ENCODE peak calls at places on chromosomes 4 and X, in four cellular contexts. One of them, this sample, is unnamed.
A peak's percentile ranks its signal among the peaks of the same experiment; 100 is the strongest.

GRCh38 chr4:19993222-19993621 is 258.5 kb upstream of the SLIT2 start:
- DNase-seq in pancreas: no peak
- DNase-seq in suprapubic skin: no peak
- DNase-seq in A549: no peak
- DNase-seq in this sample: no peak

GRCh38 chr4:52712991-52713275 is 38.3 kb downstream of the ERVMER34-1 start:
- DNase-seq in pancreas: no peak
- DNase-seq in suprapubic skin: no peak
- DNase-seq in A549: no peak
- DNase-seq in this sample: no peak

GRCh38 chrX:53445977-53446376 is 11.8 kb upstream of the HSD17B10 start:
- DNase-seq in pancreas: peak; percentile 32
- DNase-seq in suprapubic skin: no peak
- DNase-seq in A549: peak; percentile 28
- DNase-seq in this sample: peak; percentile 45

GRCh38 chr4:81698536-81698935 is 226.8 kb upstream of the RASGEF1B start:
- DNase-seq in pancreas: no peak
- DNase-seq in suprapubic skin: no peak
- DNase-seq in A549: no peak
- DNase-seq in this sample: no peak

GRCh38 chr4:172892300-172892699 is 276.3 kb upstream of the GALNT7 start:
- DNase-seq in pancreas: no peak
- DNase-seq in suprapubic skin: no peak
- DNase-seq in A549: no peak
- DNase-seq in this sample: no peak

GRCh38 chr4:153159728-153160221 is 44.5 kb upstream of the TRIM2 start:
- DNase-seq in pancreas: no peak
- DNase-seq in suprapubic skin: no peak
- DNase-seq in A549: no peak
- DNase-seq in this sample: no peak

GRCh38 chrX:127389900-127390299 is 570.4 kb downstream of the PRR32 start:
- DNase-seq in pancreas: no peak
- DNase-seq in suprapubic skin: no peak
- DNase-seq in A549: no peak
- DNase-seq in this sample: no peak

GRCh38 chrX:17459596-17459995 is 84.6 kb downstream of the NHS start:
- DNase-seq in pancreas: no peak
- DNase-seq in suprapubic skin: no peak
- DNase-seq in A549: no peak
- DNase-seq in this sample: no peak

GRCh38 chr4:185036019-185036418 is 17.7 kb downstream of the HELT start:
- DNase-seq in pancreas: no peak
- DNase-seq in suprapubic skin: no peak
- DNase-seq in A549: no peak
- DNase-seq in this sample: no peak

GRCh38 chr4:26058537-26058936 is 144.5 kb downstream of the SMIM20 start:
- DNase-seq in pancreas: peak; percentile 84
- DNase-seq in suprapubic skin: no peak
- DNase-seq in A549: no peak
- DNase-seq in this sample: no peak

GRCh38 chr4:4637710-4638109 is 95.9 kb upstream of the STX18 start:
- DNase-seq in pancreas: no peak
- DNase-seq in suprapubic skin: no peak
- DNase-seq in A549: no peak
- DNase-seq in this sample: no peak

GRCh38 chr4:186651181-186651603 is 72.5 kb downstream of the FAT1 start:
- DNase-seq in pancreas: no peak
- DNase-seq in suprapubic skin: no peak
- DNase-seq in A549: no peak
- DNase-seq in this sample: no peak

GRCh38 chrX:126824596-126824995 is 5.1 kb downstream of the PRR32 start:
- DNase-seq in pancreas: no peak
- DNase-seq in suprapubic skin: no peak
- DNase-seq in A549: no peak
- DNase-seq in this sample: no peak

GRCh38 chr4:2427383-2428334 is 8.9 kb downstream of the CFAP99 start:
- DNase-seq in pancreas: no peak
- DNase-seq in suprapubic skin: no peak
- DNase-seq in A549: no peak
- DNase-seq in this sample: no peak

GRCh38 chrX:10611441-10612090 is 8.8 kb downstream of the MID1 start:
- DNase-seq in pancreas: no peak
- DNase-seq in suprapubic skin: no peak
- DNase-seq in A549: no peak
- DNase-seq in this sample: no peak

GRCh38 chrX:129824620-129825019 is 19.1 kb downstream of the ZDHHC9 start:
- DNase-seq in pancreas: no peak
- DNase-seq in suprapubic skin: no peak
- DNase-seq in A549: no peak
- DNase-seq in this sample: no peak

GRCh38 chr4:11079171-11079570 is 349.5 kb downstream of the HS3ST1 start:
- DNase-seq in pancreas: no peak
- DNase-seq in suprapubic skin: no peak
- DNase-seq in A549: no peak
- DNase-seq in this sample: no peak

GRCh38 chr4:55248756-55249155 is 97.3 kb upstream of the SRD5A3 start:
- DNase-seq in pancreas: no peak
- DNase-seq in suprapubic skin: no peak
- DNase-seq in A549: no peak
- DNase-seq in this sample: no peak

GRCh38 chrX:145817666-145818521 is at the start of gene SLITRK2:
- DNase-seq in pancreas: peak; percentile 34
- DNase-seq in suprapubic skin: no peak
- DNase-seq in A549: no peak
- DNase-seq in this sample: no peak

GRCh38 chr4:7712021-7712420 is 227.6 kb downstream of the AFAP1 start:
- DNase-seq in pancreas: no peak
- DNase-seq in suprapubic skin: no peak
- DNase-seq in A549: no peak
- DNase-seq in this sample: no peak

GRCh38 chrX:111376897-111377601 is 34.9 kb downstream of the DCX start:
- DNase-seq in pancreas: no peak
- DNase-seq in suprapubic skin: no peak
- DNase-seq in A549: no peak
- DNase-seq in this sample: no peak

GRCh38 chr4:118964891-118965411 is 76.3 kb downstream of the SYNPO2 start:
- DNase-seq in pancreas: no peak
- DNase-seq in suprapubic skin: no peak
- DNase-seq in A549: no peak
- DNase-seq in this sample: no peak

GRCh38 chr4:113972781-113973180 is 6.7 kb downstream of the ARSJ start:
- DNase-seq in pancreas: no peak
- DNase-seq in suprapubic skin: no peak
- DNase-seq in A549: no peak
- DNase-seq in this sample: no peak

GRCh38 chrX:120429776-120430535 is 39.1 kb downstream of the LAMP2 start:
- DNase-seq in pancreas: no peak
- DNase-seq in suprapubic skin: no peak
- DNase-seq in A549: no peak
- DNase-seq in this sample: no peak

GRCh38 chr4:82519776-82520175 is 42.0 kb downstream of the TMEM150C start:
- DNase-seq in pancreas: no peak
- DNase-seq in suprapubic skin: no peak
- DNase-seq in A549: no peak
- DNase-seq in this sample: no peak

GRCh38 chr4:80011636-80012236 is 61.3 kb downstream of the ANTXR2 start:
- DNase-seq in pancreas: no peak
- DNase-seq in suprapubic skin: no peak
- DNase-seq in A549: no peak
- DNase-seq in this sample: no peak

GRCh38 chr4:187603093-187603395 is 392.5 kb upstream of the ZFP42 start:
- DNase-seq in pancreas: no peak
- DNase-seq in suprapubic skin: no peak
- DNase-seq in A549: no peak
- DNase-seq in this sample: no peak

GRCh38 chr4:145012841-145013240 is 85.2 kb downstream of the ANAPC10 start:
- DNase-seq in pancreas: no peak
- DNase-seq in suprapubic skin: no peak
- DNase-seq in A549: no peak
- DNase-seq in this sample: no peak

GRCh38 chr4:55931833-55932232 is 16.9 kb upstream of the CEP135 start:
- DNase-seq in pancreas: no peak
- DNase-seq in suprapubic skin: no peak
- DNase-seq in A549: no peak
- DNase-seq in this sample: no peak

GRCh38 chrX:30973784-30974427 is 84.9 kb upstream of the TAB3 start:
- DNase-seq in pancreas: no peak
- DNase-seq in suprapubic skin: no peak
- DNase-seq in A549: no peak
- DNase-seq in this sample: no peak

GRCh38 chr4:159498371-159499115 is 395.7 kb downstream of the RAPGEF2 start:
- DNase-seq in pancreas: no peak
- DNase-seq in suprapubic skin: no peak
- DNase-seq in A549: no peak
- DNase-seq in this sample: no peak

GRCh38 chr4:76457885-76458284 is 22.9 kb downstream of the SHROOM3 start:
- DNase-seq in pancreas: no peak
- DNase-seq in suprapubic skin: no peak
- DNase-seq in A549: no peak
- DNase-seq in this sample: no peak

GRCh38 chrX:3317191-3317718 is 29.2 kb downstream of the MXRA5 start:
- DNase-seq in pancreas: no peak
- DNase-seq in suprapubic skin: no peak
- DNase-seq in A549: no peak
- DNase-seq in this sample: no peak

GRCh38 chr4:3863841-3864734 is 97.9 kb downstream of the ADRA2C start:
- DNase-seq in pancreas: no peak
- DNase-seq in suprapubic skin: peak; percentile 62
- DNase-seq in A549: no peak
- DNase-seq in this sample: peak; percentile 21

GRCh38 chr4:111466821-111467605 is 678.2 kb upstream of the FAM241A start:
- DNase-seq in pancreas: no peak
- DNase-seq in suprapubic skin: no peak
- DNase-seq in A549: no peak
- DNase-seq in this sample: no peak

GRCh38 chrX:103362504-103362903 is 6.2 kb downstream of the TCEAL9 start:
- DNase-seq in pancreas: no peak
- DNase-seq in suprapubic skin: no peak
- DNase-seq in A549: peak; percentile 27
- DNase-seq in this sample: no peak

GRCh38 chrX:133698298-133698697 is 283.0 kb upstream of the GPC4 start:
- DNase-seq in pancreas: no peak
- DNase-seq in suprapubic skin: no peak
- DNase-seq in A549: no peak
- DNase-seq in this sample: no peak

GRCh38 chrX:11287505-11287904 is 5.7 kb upstream of the AMELX start:
- DNase-seq in pancreas: no peak
- DNase-seq in suprapubic skin: no peak
- DNase-seq in A549: no peak
- DNase-seq in this sample: no peak

GRCh38 chr4:166008510-166008909 is 135.5 kb downstream of the TLL1 start:
- DNase-seq in pancreas: no peak
- DNase-seq in suprapubic skin: no peak
- DNase-seq in A549: no peak
- DNase-seq in this sample: no peak

GRCh38 chr4:166006217-166006616 is 133.2 kb downstream of the TLL1 start:
- DNase-seq in pancreas: no peak
- DNase-seq in suprapubic skin: no peak
- DNase-seq in A549: no peak
- DNase-seq in this sample: no peak

GRCh38 chr4:166003811-166004210 is 130.8 kb downstream of the TLL1 start:
- DNase-seq in pancreas: no peak
- DNase-seq in suprapubic skin: no peak
- DNase-seq in A549: no peak
- DNase-seq in this sample: no peak
- H3K27ac ChIP-seq in pancreas: no peak overlapping the region
- H3K27ac ChIP-seq in suprapubic skin: no peak overlapping the region
- H3K27ac ChIP-seq in A549: no peak overlapping the region
- H3K27ac ChIP-seq in this sample: no peak overlapping the region

GRCh38 chrX:43582540-43582913 is 73.6 kb upstream of the MAOA start:
- DNase-seq in pancreas: no peak
- DNase-seq in suprapubic skin: no peak
- DNase-seq in A549: no peak
- DNase-seq in this sample: no peak

GRCh38 chrX:43581167-43581566 is 74.9 kb upstream of the MAOA start:
- DNase-seq in pancreas: no peak
- DNase-seq in suprapubic skin: no peak
- DNase-seq in A549: no peak
- DNase-seq in this sample: no peak

GRCh38 chrX:43580621-43581020 is 75.5 kb upstream of the MAOA start:
- DNase-seq in pancreas: no peak
- DNase-seq in suprapubic skin: no peak
- DNase-seq in A549: no peak
- DNase-seq in this sample: no peak

GRCh38 chrX:43585922-43586321 is 70.2 kb upstream of the MAOA start:
- DNase-seq in pancreas: no peak
- DNase-seq in suprapubic skin: no peak
- DNase-seq in A549: no peak
- DNase-seq in this sample: no peak

GRCh38 chrX:43581888-43582539 is 74.1 kb upstream of the MAOA start:
- DNase-seq in pancreas: no peak
- DNase-seq in suprapubic skin: no peak
- DNase-seq in A549: no peak
- DNase-seq in this sample: no peak
- H3K27ac ChIP-seq in pancreas: no peak overlapping the region
- H3K27ac ChIP-seq in suprapubic skin: peak overlapping the region; percentile 69
- H3K27ac ChIP-seq in A549: no peak overlapping the region
- H3K27ac ChIP-seq in this sample: peak overlapping the region; percentile 24

GRCh38 chr4:70583952-70584834 is 7.9 kb upstream of the AMBN start:
- DNase-seq in pancreas: no peak
- DNase-seq in suprapubic skin: no peak
- DNase-seq in A549: no peak
- DNase-seq in this sample: no peak
- H3K27ac ChIP-seq in pancreas: peak overlapping the region; percentile 48
- H3K27ac ChIP-seq in suprapubic skin: no peak overlapping the region
- H3K27ac ChIP-seq in A549: no peak overlapping the region
- H3K27ac ChIP-seq in this sample: no peak overlapping the region

GRCh38 chr4:93187892-93188291 is 640.7 kb upstream of the ATOH1 start:
- DNase-seq in pancreas: no peak
- DNase-seq in suprapubic skin: no peak
- DNase-seq in A549: no peak
- DNase-seq in this sample: no peak

GRCh38 chr4:93184093-93184492 is 644.5 kb upstream of the ATOH1 start:
- DNase-seq in pancreas: no peak
- DNase-seq in suprapubic skin: no peak
- DNase-seq in A549: no peak
- DNase-seq in this sample: no peak

GRCh38 chr4:93187441-93187840 is 641.1 kb upstream of the ATOH1 start:
- DNase-seq in pancreas: no peak
- DNase-seq in suprapubic skin: no peak
- DNase-seq in A549: no peak
- DNase-seq in this sample: no peak

GRCh38 chr4:93183589-93183988 is 645.0 kb upstream of the ATOH1 start:
- DNase-seq in pancreas: no peak
- DNase-seq in suprapubic skin: no peak
- DNase-seq in A549: no peak
- DNase-seq in this sample: no peak

DNA sequence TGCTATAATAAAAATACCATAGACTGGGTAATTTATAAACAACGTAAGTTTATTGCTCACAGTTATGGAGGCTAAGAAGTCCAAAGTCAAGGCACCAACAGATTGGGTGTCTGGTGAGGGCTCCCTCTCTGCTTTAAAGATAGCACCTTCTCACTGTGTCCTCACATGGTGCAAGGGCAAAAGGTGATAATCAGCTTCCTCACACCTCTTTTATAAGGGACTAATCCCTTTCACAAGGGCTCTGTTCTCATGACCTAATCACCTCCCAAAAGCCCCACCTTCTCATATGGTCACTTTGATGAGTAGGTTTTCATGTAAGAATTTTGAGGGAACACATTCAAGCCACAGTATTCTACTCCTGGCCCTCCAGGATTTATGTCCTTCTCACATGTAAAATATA is 641.7 kb upstream of the ATOH1 start:
- DNase-seq in pancreas: no peak
- DNase-seq in suprapubic skin: no peak
- DNase-seq in A549: no peak
- DNase-seq in this sample: no peak
- H3K27ac ChIP-seq in pancreas: no peak overlapping the region
- H3K27ac ChIP-seq in suprapubic skin: no peak overlapping the region
- H3K27ac ChIP-seq in A549: no peak overlapping the region
- H3K27ac ChIP-seq in this sample: no peak overlapping the region

This sample was measured in lower lobe of right lung.